ENCODE peak calls at places on chromosome 10, in four cellular contexts. L is adrenal gland, H is hepatocyte, E is lower lobe of right lung. Q is an unnamed sample. For H3K9me3, H3K36me3 and H3K4me1, the result is how much of the 10 kb centered on the place peaks cover.

GRCh38 chr10:5956146-5956914 is 21.0 kb downstream of the IL15RA start:
- DNase-seq in L (no peak), H (no peak), E (peak), Q (no peak)

GRCh38 chr10:90047243-90047729 is 345.9 kb downstream of the KIF20B start:
- DNase-seq in L (no peak), H (no peak), E (no peak), Q (no peak)

GRCh38 chr10:129074939-129075338 is 392.1 kb upstream of the MGMT start:
- DNase-seq in L (no peak), H (no peak), E (no peak), Q (peak)

GRCh38 chr10:21926949-21927348 is 76.6 kb downstream of the DNAJC1 start:
- DNase-seq in L (no peak), H (peak), E (no peak), Q (peak)

GRCh38 chr10:3764626-3765375 is 20.2 kb downstream of the KLF6 start:
- DNase-seq in L (no peak), H (no peak), E (no peak), Q (no peak)

GRCh38 chr10:115157357-115157756 is 64.2 kb downstream of the ATRNL1 start:
- DNase-seq in L (no peak), H (no peak), E (no peak), Q (no peak)

GRCh38 chr10:34889004-34889869 is 74.1 kb upstream of the PARD3 start:
- DNase-seq in L (no peak), H (no peak), E (no peak), Q (peak)

GRCh38 chr10:77522268-77522809 is 115.3 kb downstream of the KCNMA1 start:
- DNase-seq in L (no peak), H (no peak), E (no peak), Q (no peak)

GRCh38 chr10:36634916-36635315 is 490.5 kb upstream of the ANKRD30A start:
- DNase-seq in L (no peak), H (no peak), E (no peak), Q (peak)

GRCh38 chr10:4242561-4243035 is 457.6 kb upstream of the KLF6 start:
- DNase-seq in L (no peak), H (no peak), E (no peak), Q (peak)

GRCh38 chr10:26706936-26707335 is 9.4 kb downstream of the PDSS1 start:
- DNase-seq in L (no peak), H (no peak), E (no peak), Q (no peak)

GRCh38 chr10:132596742-132597279 is 59.2 kb downstream of the INPP5A start:
- DNase-seq in L (no peak), H (no peak), E (no peak), Q (no peak)
- H3K9me3 ChIP-seq in L (under half), H (under half), E (under half), Q (under half)

GRCh38 chr10:91932737-91933136 is 9.2 kb downstream of the BTAF1 start:
- DNase-seq in L (no peak), H (no peak), E (no peak), Q (no peak)
- H3K36me3 ChIP-seq in L (under half), H (under half), E (under half), Q (under half)

DNA sequence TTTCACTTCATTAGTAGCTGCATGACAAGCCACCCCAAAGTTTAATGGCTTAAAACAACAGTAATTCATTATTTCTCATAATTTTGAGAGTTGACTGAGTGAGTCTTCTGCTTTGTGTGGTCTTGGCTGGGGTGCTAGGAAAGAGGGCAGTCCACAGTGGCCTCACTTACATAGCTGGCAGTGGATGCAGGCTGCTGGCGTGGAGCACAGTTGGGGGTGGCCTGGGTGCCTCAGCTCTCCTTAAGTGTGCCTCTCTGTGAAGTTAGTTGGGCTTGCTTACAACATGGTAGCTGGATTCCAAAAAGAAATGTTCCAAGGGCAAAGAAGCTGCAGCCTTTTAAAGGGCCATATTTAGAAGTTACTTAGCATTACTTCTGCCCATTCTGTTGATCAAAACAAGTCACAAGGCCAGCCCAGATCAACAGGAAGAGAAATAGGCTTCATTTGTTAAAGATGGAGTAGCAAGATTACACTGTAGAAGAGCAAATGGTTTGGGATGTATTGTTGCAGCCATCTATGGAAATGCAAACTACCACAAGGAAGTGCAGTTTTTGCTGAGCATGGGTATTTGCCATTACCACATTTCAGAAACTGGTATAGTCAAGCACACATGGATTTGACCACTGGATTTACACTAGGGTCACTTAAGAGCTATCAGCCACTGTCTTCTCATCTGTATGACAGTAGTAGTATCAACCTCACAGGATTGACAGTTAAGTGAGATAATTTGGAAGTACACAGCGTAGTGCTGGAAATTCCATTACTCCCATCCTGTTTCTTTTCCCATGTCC is 33.6 kb downstream of the ZEB1 start:
- DNase-seq in L (no peak), H (no peak), E (no peak), Q (no peak)
- H3K4me1 ChIP-seq in L (under half), H (under half), E (under half), Q (under half)

DNA sequence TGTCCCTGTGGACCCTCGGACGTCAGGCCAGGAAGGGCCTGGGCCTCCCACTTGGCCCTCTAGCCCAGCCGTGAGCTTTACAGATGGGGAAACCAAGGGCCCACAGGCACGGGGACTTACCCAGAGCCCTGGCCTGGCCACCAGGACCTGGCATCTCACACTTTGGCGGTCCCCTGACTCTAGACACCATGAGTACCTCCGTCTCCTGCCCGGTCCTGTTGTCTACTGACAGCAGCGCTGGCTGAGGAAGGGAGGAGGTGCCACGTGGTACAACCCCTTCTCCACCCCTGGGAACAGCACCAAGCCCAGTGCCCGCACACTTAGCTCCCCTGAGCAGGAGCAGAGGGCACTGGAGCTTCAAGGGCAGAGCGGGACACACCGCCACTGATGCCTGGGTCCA is 26.1 kb downstream of the ADGRA1 start:
- DNase-seq in L (no peak), H (no peak), E (no peak), Q (no peak)
- H3K9me3 ChIP-seq in L (under half), H (under half), E (under half), Q (under half)

GRCh38 chr10:97388152-97388551 is 13.0 kb downstream of the RRP12 start:
- DNase-seq in L (no peak), H (no peak), E (no peak), Q (no peak)
- H3K36me3 ChIP-seq in L (half or more), H (under half), E (half or more), Q (under half)

GRCh38 chr10:24351883-24352778 is 143.2 kb downstream of the KIAA1217 start:
- DNase-seq in L (no peak), H (no peak), E (no peak), Q (no peak)

GRCh38 chr10:24350111-24350921 is 141.4 kb downstream of the KIAA1217 start:
- DNase-seq in L (no peak), H (no peak), E (no peak), Q (no peak)

GRCh38 chr10:24355289-24355688 is 146.4 kb downstream of the KIAA1217 start:
- DNase-seq in L (no peak), H (no peak), E (no peak), Q (no peak)

GRCh38 chr10:24349379-24350110 is 140.6 kb downstream of the KIAA1217 start:
- DNase-seq in L (no peak), H (no peak), E (no peak), Q (no peak)

DNA sequence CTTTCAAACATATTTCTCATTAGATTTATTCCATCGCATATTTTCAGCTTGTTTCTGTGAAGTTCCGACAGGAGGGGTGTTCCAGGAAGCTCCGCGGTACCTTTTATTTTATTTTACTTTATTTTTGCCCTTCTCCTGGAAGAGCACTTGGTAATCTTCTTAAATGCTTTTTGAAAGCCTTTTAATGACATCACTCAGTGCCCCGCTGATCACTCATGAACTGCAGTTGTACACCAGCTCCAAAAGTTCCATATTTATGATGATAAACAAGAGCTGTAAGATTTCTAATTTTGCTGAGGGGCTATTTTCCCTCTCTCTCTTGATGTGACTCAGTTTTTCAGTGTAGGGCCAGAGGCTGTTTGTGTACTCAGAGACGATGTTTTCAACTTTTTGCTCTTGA is 144.4 kb downstream of the KIAA1217 start:
- DNase-seq in L (no peak), H (no peak), E (no peak), Q (no peak)
- H3K4me1 ChIP-seq in L (under half), H (under half), E (under half), Q (under half)

Q was measured in SJSA1.